ENCODE peak calls at places on chromosomes 5 and 9, in five cellular contexts. U, N, W, R and J are unnamed samples.

GRCh38 chr5:60366489-60366888 is 333.5 kb downstream of the DEPDC1B start:
- DNase-seq in U (peak), N (no peak), W (no peak), R (no peak), J (no peak)

GRCh38 chr5:93793159-93793781 is 51.9 kb upstream of the POU5F2 start:
- DNase-seq in U (no peak), N (no peak), W (no peak), R (no peak), J (no peak)

GRCh38 chr9:26243722-26244121 is 565.5 kb upstream of the TUSC1 start:
- DNase-seq in U (peak), N (no peak), W (peak), R (no peak), J (no peak)

GRCh38 chr5:14148483-14148882 is 5.3 kb downstream of the TRIO start:
- DNase-seq in U (no peak), N (no peak), W (no peak), R (no peak), J (no peak)

GRCh38 chr9:121122450-121123032 is 47.8 kb downstream of the CNTRL start:
- DNase-seq in U (no peak), N (no peak), W (no peak), R (no peak), J (peak)

GRCh38 chr5:134911285-134912215 is 6.6 kb downstream of the PCBD2 start:
- DNase-seq in U (no peak), N (no peak), W (no peak), R (no peak), J (no peak)

GRCh38 chr5:150764530-150764929 is 5.7 kb upstream of the DCTN4 start:
- DNase-seq in U (no peak), N (no peak), W (no peak), R (no peak), J (no peak)

GRCh38 chr5:1161108-1161831 is 40.1 kb upstream of the SLC6A19 start:
- DNase-seq in U (no peak), N (peak), W (no peak), R (no peak), J (no peak)

GRCh38 chr9:114482602-114483001 is 22.7 kb downstream of the WHRN start:
- DNase-seq in U (no peak), N (no peak), W (no peak), R (no peak), J (no peak)

GRCh38 chr9:90344013-90344412 is 298.6 kb downstream of the DIRAS2 start:
- DNase-seq in U (peak), N (no peak), W (no peak), R (no peak), J (no peak)

GRCh38 chr5:172600571-172600970 is 40.5 kb upstream of the NEURL1B start:
- DNase-seq in U (no peak), N (no peak), W (no peak), R (no peak), J (no peak)

GRCh38 chr9:5269249-5269715 is 35.2 kb downstream of the RLN2 start:
- DNase-seq in U (peak), N (no peak), W (no peak), R (no peak), J (peak)

GRCh38 chr9:135022191-135022870 is 65.1 kb upstream of the OLFM1 start:
- DNase-seq in U (no peak), N (no peak), W (no peak), R (no peak), J (no peak)

GRCh38 chr5:95631991-95632675 is 12.2 kb downstream of the GPR150 start:
- DNase-seq in U (peak), N (no peak), W (no peak), R (no peak), J (no peak)

GRCh38 chr5:135035678-135036030 is 1.6 kb upstream of the PITX1 start:
- DNase-seq in U (no peak), N (no peak), W (no peak), R (no peak), J (no peak)

GRCh38 chr9:87643778-87644570 is 81.9 kb upstream of the CTSL start:
- DNase-seq in U (no peak), N (no peak), W (no peak), R (no peak), J (no peak)

GRCh38 chr5:76372320-76373054 is 30.6 kb upstream of the IQGAP2 start:
- DNase-seq in U (peak), N (no peak), W (no peak), R (no peak), J (no peak)

GRCh38 chr5:17305964-17306725 is 88.7 kb downstream of the BASP1 start:
- DNase-seq in U (peak), N (peak), W (no peak), R (no peak), J (no peak)

GRCh38 chr5:164553851-164554250 is 1048.4 kb downstream of the MAT2B start:
- DNase-seq in U (peak), N (no peak), W (no peak), R (no peak), J (no peak)

GRCh38 chr9:122080986-122081385 is 12.1 kb downstream of the TTLL11 start:
- DNase-seq in U (no peak), N (no peak), W (no peak), R (no peak), J (no peak)

GRCh38 chr5:19240150-19240549 is 747.9 kb downstream of the CDH18 start:
- DNase-seq in U (peak), N (no peak), W (no peak), R (no peak), J (no peak)

GRCh38 chr9:127781821-127782220 is 3.4 kb upstream of the SH2D3C start:
- DNase-seq in U (no peak), N (no peak), W (no peak), R (no peak), J (no peak)

GRCh38 chr9:136439550-136440408 is at the start of gene INPP5E:
- DNase-seq in U (peak), N (peak), W (peak), R (peak), J (peak)

GRCh38 chr9:129365196-129365595 is 187.1 kb upstream of the IER5L start:
- DNase-seq in U (peak), N (no peak), W (no peak), R (no peak), J (no peak)

GRCh38 chr5:148810821-148811220 is 15.6 kb upstream of the ADRB2 start:
- DNase-seq in U (no peak), N (no peak), W (no peak), R (no peak), J (no peak)

GRCh38 chr9:124038790-124039633 is 27.4 kb downstream of the LHX2 start:
- DNase-seq in U (no peak), N (no peak), W (no peak), R (no peak), J (no peak)

GRCh38 chr9:136625101-136626065 is 37.3 kb upstream of the EGFL7 start:
- DNase-seq in U (peak), N (no peak), W (peak), R (peak), J (peak)

GRCh38 chr5:175383350-175383749 is 60.6 kb downstream of the DRD1 start:
- DNase-seq in U (peak), N (no peak), W (peak), R (peak), J (peak)

GRCh38 chr9:31542384-31543055 is 841.9 kb upstream of the ACO1 start:
- DNase-seq in U (peak), N (peak), W (peak), R (no peak), J (peak)

GRCh38 chr9:15889555-15889954 is 336.7 kb downstream of the CCDC171 start:
- DNase-seq in U (peak), N (no peak), W (no peak), R (no peak), J (no peak)

GRCh38 chr5:151770383-151771258 is 1.1 kb upstream of the G3BP1 start:
- DNase-seq in U (peak), N (no peak), W (peak), R (peak), J (peak)

GRCh38 chr9:37906312-37907239 is 2.6 kb upstream of the SLC25A51 start:
- DNase-seq in U (no peak), N (no peak), W (no peak), R (no peak), J (no peak)

GRCh38 chr5:100731768-100732167 is 171.3 kb downstream of the ST8SIA4 start:
- DNase-seq in U (no peak), N (no peak), W (no peak), R (no peak), J (no peak)

GRCh38 chr5:65126192-65126591 is 355.5 kb downstream of the ADAMTS6 start:
- DNase-seq in U (peak), N (peak), W (peak), R (no peak), J (no peak)

GRCh38 chr5:99179206-99179605 is 250.4 kb upstream of the CHD1 start:
- DNase-seq in U (no peak), N (no peak), W (no peak), R (no peak), J (no peak)

GRCh38 chr9:131096490-131097258 is at the start of gene AIF1L:
- DNase-seq in U (no peak), N (peak), W (peak), R (no peak), J (peak)

GRCh38 chr9:107226431-107226830 is 56.6 kb upstream of the RAD23B start:
- DNase-seq in U (no peak), N (no peak), W (no peak), R (no peak), J (no peak)

GRCh38 chr5:5178121-5178520 is 38.0 kb downstream of the ADAMTS16 start:
- DNase-seq in U (peak), N (no peak), W (no peak), R (no peak), J (peak)